ENCODE peak calls at places on chromosomes 13 and 19, in five cellular contexts. One of them, this sample, is unnamed.

GRCh38 chr19:57465680-57466381 is 8.9 kb upstream of the VN1R1 start:
- DNase-seq in tibial nerve: no peak
- DNase-seq in substantia nigra: no peak
- DNase-seq in left lung: no peak
- DNase-seq in thoracic aorta: no peak
- DNase-seq in this sample: peak

GRCh38 chr13:49877629-49878218 is 58.4 kb downstream of the SPRYD7 start:
- DNase-seq in tibial nerve: no peak
- DNase-seq in substantia nigra: no peak
- DNase-seq in left lung: no peak
- DNase-seq in thoracic aorta: no peak
- DNase-seq in this sample: no peak

GRCh38 chr19:35696835-35697234 is 7.5 kb upstream of the ZBTB32 start:
- DNase-seq in tibial nerve: no peak
- DNase-seq in substantia nigra: no peak
- DNase-seq in left lung: no peak
- DNase-seq in thoracic aorta: no peak
- DNase-seq in this sample: no peak

GRCh38 chr19:32336259-32337111 is 8.9 kb upstream of the ZNF507 start:
- DNase-seq in tibial nerve: no peak
- DNase-seq in substantia nigra: no peak
- DNase-seq in left lung: no peak
- DNase-seq in thoracic aorta: no peak
- DNase-seq in this sample: no peak

GRCh38 chr19:33063356-33064116 is 1.2 kb downstream of the RHPN2 start:
- DNase-seq in tibial nerve: no peak
- DNase-seq in substantia nigra: no peak
- DNase-seq in left lung: no peak
- DNase-seq in thoracic aorta: no peak
- DNase-seq in this sample: no peak

GRCh38 chr13:33249066-33249465 is 36.5 kb downstream of the STARD13 start:
- DNase-seq in tibial nerve: no peak
- DNase-seq in substantia nigra: no peak
- DNase-seq in left lung: no peak
- DNase-seq in thoracic aorta: no peak
- DNase-seq in this sample: no peak

GRCh38 chr19:33621811-33622504 is at the start of gene CHST8:
- DNase-seq in tibial nerve: no peak
- DNase-seq in substantia nigra: peak
- DNase-seq in left lung: no peak
- DNase-seq in thoracic aorta: no peak
- DNase-seq in this sample: no peak

GRCh38 chr13:65971541-65971940 is 1258.6 kb downstream of the PCDH9 start:
- DNase-seq in tibial nerve: no peak
- DNase-seq in substantia nigra: no peak
- DNase-seq in left lung: no peak
- DNase-seq in thoracic aorta: no peak
- DNase-seq in this sample: no peak

GRCh38 chr19:9381367-9381785 is 18.6 kb downstream of the ZNF177 start:
- DNase-seq in tibial nerve: no peak
- DNase-seq in substantia nigra: no peak
- DNase-seq in left lung: no peak
- DNase-seq in thoracic aorta: no peak
- DNase-seq in this sample: no peak

GRCh38 chr13:51981355-51981754 is 29.9 kb downstream of the ATP7B start:
- DNase-seq in tibial nerve: no peak
- DNase-seq in substantia nigra: no peak
- DNase-seq in left lung: no peak
- DNase-seq in thoracic aorta: no peak
- DNase-seq in this sample: no peak

GRCh38 chr19:5097331-5097930 is 128.5 kb downstream of the KDM4B start:
- DNase-seq in tibial nerve: no peak
- DNase-seq in substantia nigra: no peak
- DNase-seq in left lung: no peak
- DNase-seq in thoracic aorta: no peak
- DNase-seq in this sample: no peak

GRCh38 chr13:97953376-97953970 is at the start of gene IPO5:
- DNase-seq in tibial nerve: no peak
- DNase-seq in substantia nigra: no peak
- DNase-seq in left lung: no peak
- DNase-seq in thoracic aorta: no peak
- DNase-seq in this sample: no peak

GRCh38 chr19:2775556-2776430 is 7.3 kb downstream of the SGTA start:
- DNase-seq in tibial nerve: peak
- DNase-seq in substantia nigra: peak
- DNase-seq in left lung: peak
- DNase-seq in thoracic aorta: no peak
- DNase-seq in this sample: peak

GRCh38 chr19:35013047-35013819 is 13.1 kb downstream of the GRAMD1A start:
- DNase-seq in tibial nerve: peak
- DNase-seq in substantia nigra: peak
- DNase-seq in left lung: peak
- DNase-seq in thoracic aorta: peak
- DNase-seq in this sample: peak

GRCh38 chr13:42047561-42048322 is 706 bp upstream of the DGKH start:
- DNase-seq in tibial nerve: no peak
- DNase-seq in substantia nigra: no peak
- DNase-seq in left lung: peak
- DNase-seq in thoracic aorta: no peak
- DNase-seq in this sample: no peak

GRCh38 chr19:53581871-53582279 is 43.9 kb downstream of the ZNF331 start:
- DNase-seq in tibial nerve: no peak
- DNase-seq in substantia nigra: no peak
- DNase-seq in left lung: no peak
- DNase-seq in thoracic aorta: no peak
- DNase-seq in this sample: no peak

GRCh38 chr13:23147264-23147663 is 33.5 kb upstream of the SGCG start:
- DNase-seq in tibial nerve: no peak
- DNase-seq in substantia nigra: no peak
- DNase-seq in left lung: no peak
- DNase-seq in thoracic aorta: no peak
- DNase-seq in this sample: no peak

GRCh38 chr19:38869836-38870607 is 8.1 kb downstream of the RINL start:
- DNase-seq in tibial nerve: peak
- DNase-seq in substantia nigra: peak
- DNase-seq in left lung: peak
- DNase-seq in thoracic aorta: no peak
- DNase-seq in this sample: peak

GRCh38 chr13:109784590-109785140 is 1.7 kb downstream of the IRS2 start:
- DNase-seq in tibial nerve: peak
- DNase-seq in substantia nigra: peak
- DNase-seq in left lung: no peak
- DNase-seq in thoracic aorta: no peak
- DNase-seq in this sample: peak

GRCh38 chr19:44282846-44283245 is 22.0 kb downstream of the ZNF235 start:
- DNase-seq in tibial nerve: no peak
- DNase-seq in substantia nigra: no peak
- DNase-seq in left lung: no peak
- DNase-seq in thoracic aorta: no peak
- DNase-seq in this sample: no peak

GRCh38 chr13:64746845-64747244 is 2483.3 kb downstream of the PCDH9 start:
- DNase-seq in tibial nerve: no peak
- DNase-seq in substantia nigra: no peak
- DNase-seq in left lung: no peak
- DNase-seq in thoracic aorta: no peak
- DNase-seq in this sample: no peak

GRCh38 chr13:48132961-48133360 is 38.1 kb upstream of the MED4 start:
- DNase-seq in tibial nerve: no peak
- DNase-seq in substantia nigra: no peak
- DNase-seq in left lung: no peak
- DNase-seq in thoracic aorta: no peak
- DNase-seq in this sample: no peak

GRCh38 chr13:54945978-54946377 is 1917.4 kb downstream of the OLFM4 start:
- DNase-seq in tibial nerve: no peak
- DNase-seq in substantia nigra: no peak
- DNase-seq in left lung: no peak
- DNase-seq in thoracic aorta: no peak
- DNase-seq in this sample: no peak

GRCh38 chr13:91313103-91313502 is 34.4 kb upstream of the MIR17HG start:
- DNase-seq in tibial nerve: no peak
- DNase-seq in substantia nigra: no peak
- DNase-seq in left lung: no peak
- DNase-seq in thoracic aorta: no peak
- DNase-seq in this sample: no peak

GRCh38 chr13:85632526-85633215 is 166.5 kb downstream of the SLITRK6 start:
- DNase-seq in tibial nerve: no peak
- DNase-seq in substantia nigra: no peak
- DNase-seq in left lung: no peak
- DNase-seq in thoracic aorta: no peak
- DNase-seq in this sample: no peak

GRCh38 chr13:99658266-99658991 is 157.2 kb downstream of the TM9SF2 start:
- DNase-seq in tibial nerve: peak
- DNase-seq in substantia nigra: peak
- DNase-seq in left lung: peak
- DNase-seq in thoracic aorta: no peak
- DNase-seq in this sample: no peak

GRCh38 chr19:34555447-34555846 is 73.9 kb downstream of the WTIP start:
- DNase-seq in tibial nerve: no peak
- DNase-seq in substantia nigra: no peak
- DNase-seq in left lung: no peak
- DNase-seq in thoracic aorta: no peak
- DNase-seq in this sample: no peak

GRCh38 chr19:56245062-56245740 is 27.3 kb upstream of the EDDM13 start:
- DNase-seq in tibial nerve: no peak
- DNase-seq in substantia nigra: no peak
- DNase-seq in left lung: no peak
- DNase-seq in thoracic aorta: no peak
- DNase-seq in this sample: no peak

GRCh38 chr19:34995551-34995950 is 4.6 kb upstream of the GRAMD1A start:
- DNase-seq in tibial nerve: no peak
- DNase-seq in substantia nigra: no peak
- DNase-seq in left lung: no peak
- DNase-seq in thoracic aorta: no peak
- DNase-seq in this sample: no peak

GRCh38 chr19:990746-991145 is 6.6 kb downstream of the WDR18 start:
- DNase-seq in tibial nerve: no peak
- DNase-seq in substantia nigra: no peak
- DNase-seq in left lung: no peak
- DNase-seq in thoracic aorta: no peak
- DNase-seq in this sample: no peak

GRCh38 chr13:39776439-39776838 is 121.0 kb downstream of the COG6 start:
- DNase-seq in tibial nerve: no peak
- DNase-seq in substantia nigra: no peak
- DNase-seq in left lung: no peak
- DNase-seq in thoracic aorta: no peak
- DNase-seq in this sample: no peak

GRCh38 chr13:39773833-39774232 is 118.4 kb downstream of the COG6 start:
- DNase-seq in tibial nerve: no peak
- DNase-seq in substantia nigra: no peak
- DNase-seq in left lung: no peak
- DNase-seq in thoracic aorta: no peak
- DNase-seq in this sample: no peak

GRCh38 chr13:39779337-39780270 is 124.1 kb downstream of the COG6 start:
- DNase-seq in tibial nerve: no peak
- DNase-seq in substantia nigra: no peak
- DNase-seq in left lung: no peak
- DNase-seq in thoracic aorta: no peak
- DNase-seq in this sample: no peak

GRCh38 chr13:39777527-39778061 is 122.1 kb downstream of the COG6 start:
- DNase-seq in tibial nerve: no peak
- DNase-seq in substantia nigra: no peak
- DNase-seq in left lung: no peak
- DNase-seq in thoracic aorta: no peak
- DNase-seq in this sample: no peak

DNA sequence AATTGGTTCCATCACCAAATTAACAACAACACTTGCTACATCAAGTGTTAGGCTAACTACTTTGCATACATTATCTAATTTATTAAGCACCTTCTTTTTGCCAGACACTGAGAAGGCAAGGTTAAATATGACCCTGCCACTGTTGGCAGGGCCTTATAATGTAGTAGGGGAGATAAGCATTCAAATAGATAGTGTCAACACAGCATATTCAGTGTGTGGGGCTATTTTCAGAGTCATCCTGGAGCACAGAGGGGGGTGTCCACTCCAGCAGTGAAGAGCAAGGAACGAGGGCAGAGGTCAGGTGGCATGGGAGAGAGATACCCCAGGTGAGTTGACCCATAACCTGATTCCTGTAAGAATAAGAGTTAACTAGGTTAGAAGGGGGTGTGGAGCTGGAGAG is 121.6 kb downstream of the COG6 start:
- DNase-seq in tibial nerve: no peak
- DNase-seq in substantia nigra: no peak
- DNase-seq in left lung: no peak
- DNase-seq in thoracic aorta: no peak
- DNase-seq in this sample: no peak
- H3K27ac ChIP-seq in tibial nerve: no peak
- H3K27ac ChIP-seq in substantia nigra: no peak
- H3K27ac ChIP-seq in left lung: peak
- H3K27ac ChIP-seq in thoracic aorta: no peak
- H3K27ac ChIP-seq in this sample: no peak

GRCh38 chr19:13002389-13002898 is 7.2 kb downstream of the NFIX start:
- DNase-seq in tibial nerve: no peak
- DNase-seq in substantia nigra: peak
- DNase-seq in left lung: no peak
- DNase-seq in thoracic aorta: no peak
- DNase-seq in this sample: peak
- H3K27ac ChIP-seq in tibial nerve: peak
- H3K27ac ChIP-seq in substantia nigra: peak
- H3K27ac ChIP-seq in left lung: peak
- H3K27ac ChIP-seq in thoracic aorta: peak
- H3K27ac ChIP-seq in this sample: peak

DNA sequence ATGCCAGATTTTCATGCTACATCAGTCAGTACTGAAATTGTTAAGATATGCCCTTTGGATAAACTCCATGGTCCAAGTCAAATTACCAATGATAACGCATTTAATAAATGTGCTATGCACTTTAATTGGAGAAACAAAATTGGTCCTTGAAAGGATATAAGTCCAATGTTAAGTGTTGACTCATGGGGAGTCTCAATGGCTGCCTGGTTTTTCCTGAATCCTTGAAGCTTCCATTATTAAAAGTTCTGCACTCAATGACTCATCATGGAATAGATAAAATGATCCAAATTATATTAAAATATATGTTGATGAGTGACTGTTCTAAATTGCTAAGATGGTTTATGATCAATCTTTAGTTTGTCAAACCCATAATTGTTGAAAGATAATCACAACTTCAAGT is 346.0 kb upstream of the ATXN8OS start:
- DNase-seq in tibial nerve: no peak
- DNase-seq in substantia nigra: no peak
- DNase-seq in left lung: no peak
- DNase-seq in thoracic aorta: no peak
- DNase-seq in this sample: no peak
- H3K27ac ChIP-seq in tibial nerve: no peak
- H3K27ac ChIP-seq in substantia nigra: no peak
- H3K27ac ChIP-seq in left lung: no peak
- H3K27ac ChIP-seq in thoracic aorta: no peak
- H3K27ac ChIP-seq in this sample: no peak

GRCh38 chr19:10766681-10767201 is 48.9 kb downstream of the DNM2 start:
- DNase-seq in tibial nerve: no peak
- DNase-seq in substantia nigra: peak
- DNase-seq in left lung: no peak
- DNase-seq in thoracic aorta: no peak
- DNase-seq in this sample: no peak
- H3K27ac ChIP-seq in tibial nerve: peak
- H3K27ac ChIP-seq in substantia nigra: peak
- H3K27ac ChIP-seq in left lung: peak
- H3K27ac ChIP-seq in thoracic aorta: peak
- H3K27ac ChIP-seq in this sample: peak

This sample was measured in gastrocnemius medialis.